ENCODE peak calls at places on chromosomes 2 and 18, in seven cellular contexts. M is ovary; S is CD8-positive, alpha-beta T cell; R is GM12878; A is fibroblast of lung; Z is H1; E is spleen. X is an unnamed sample.

GRCh38 chr18:9079863-9080528 is 22.5 kb upstream of the NDUFV2 start:
- DNase-seq in Z (no peak), E (no peak), M (no peak), S (no peak), R (no peak), A (no peak), X (no peak)

GRCh38 chr18:46152808-46153617 is 48.8 kb downstream of the HAUS1 start:
- DNase-seq in A (no peak), S (no peak), R (no peak), E (no peak), Z (no peak), M (no peak), X (no peak)

GRCh38 chr2:183950673-183951072 is 647.7 kb upstream of the ZNF804A start:
- DNase-seq in A (peak; percentile 18), E (no peak), S (no peak), Z (no peak), M (no peak), R (no peak), X (no peak)

GRCh38 chr2:233817305-233817980 is 36.9 kb downstream of the HJURP start:
- DNase-seq in E (peak; percentile 49), M (no peak), A (no peak), Z (no peak), S (no peak), R (no peak), X (no peak)

GRCh38 chr18:79380816-79381806 is 14.6 kb upstream of the NFATC1 start:
- DNase-seq in M (peak; percentile 83), R (no peak), Z (no peak), E (peak; percentile 89), S (peak; percentile 57), A (peak; percentile 42), X (no peak)

GRCh38 chr18:59917422-59917821 is 17.6 kb downstream of the PMAIP1 start:
- DNase-seq in M (no peak), A (no peak), Z (no peak), R (no peak), E (no peak), S (no peak), X (no peak)

GRCh38 chr18:59096098-59096779 is 43.4 kb upstream of the SEC11C start:
- DNase-seq in A (no peak), R (no peak), Z (peak; percentile 38), M (no peak), S (no peak), E (no peak), X (no peak)

GRCh38 chr18:59155140-59155539 is 15.5 kb downstream of the SEC11C start:
- DNase-seq in A (peak; percentile 36), E (no peak), M (no peak), Z (no peak), R (no peak), S (no peak), X (no peak)

GRCh38 chr2:87996570-87996969 is 19.8 kb downstream of the RNU2-63P start:
- DNase-seq in E (no peak), M (no peak), Z (no peak), R (no peak), A (no peak), S (no peak), X (no peak)

GRCh38 chr2:223585691-223586090 is 16.5 kb downstream of the SCG2 start:
- DNase-seq in R (no peak), E (no peak), M (no peak), A (peak; percentile 70), S (no peak), Z (no peak), X (no peak)

DNA sequence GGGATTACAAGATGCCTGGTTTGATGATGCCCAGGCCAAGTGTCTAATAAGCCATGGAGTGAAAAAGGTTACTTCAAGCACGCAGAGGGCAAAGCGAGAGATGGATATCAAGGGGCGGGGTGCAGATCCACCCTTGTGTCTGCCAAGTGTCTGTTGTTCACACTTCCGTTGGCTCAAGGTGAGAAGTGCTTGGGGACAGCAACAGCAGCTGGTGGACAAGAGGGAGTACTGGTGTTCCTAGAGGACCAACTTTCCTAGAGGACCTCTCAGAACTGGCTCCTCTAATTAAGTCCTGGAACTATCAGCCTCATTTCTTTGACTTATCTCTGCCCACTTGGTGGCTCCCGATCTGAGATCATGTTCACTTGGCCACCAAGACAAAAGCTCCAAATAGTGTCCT is 299.1 kb downstream of the PRKCE start:
- DNase-seq in M (no peak), Z (no peak), E (no peak), R (no peak), A (no peak), S (no peak), X (no peak)
- H3K4me1 ChIP-seq in M (peaks cover 4% of the 10 kb centered on the region), Z (no peaks in the 10 kb centered on the region), E (no peaks in the 10 kb centered on the region), R (no peaks in the 10 kb centered on the region), A (peaks cover 4% of the 10 kb centered on the region), S (no peaks in the 10 kb centered on the region), X (no peaks in the 10 kb centered on the region)

GRCh38 chr2:236608710-236609109 is 39.1 kb downstream of the ACKR3 start:
- DNase-seq in R (no peak), M (no peak), E (no peak), Z (no peak), A (no peak), S (no peak), X (no peak)

GRCh38 chr2:236604971-236605734 is 35.5 kb downstream of the ACKR3 start:
- DNase-seq in Z (no peak), R (no peak), S (no peak), M (no peak), A (no peak), E (peak; percentile 56), X (no peak)

GRCh38 chr2:236608308-236608564 is 38.6 kb downstream of the ACKR3 start:
- DNase-seq in R (no peak), A (no peak), M (no peak), E (no peak), Z (no peak), S (no peak), X (no peak)

GRCh38 chr2:236606023-236606422 is 36.4 kb downstream of the ACKR3 start:
- DNase-seq in M (no peak), Z (no peak), A (no peak), E (peak; percentile 58), R (no peak), S (no peak), X (no peak)

DNA sequence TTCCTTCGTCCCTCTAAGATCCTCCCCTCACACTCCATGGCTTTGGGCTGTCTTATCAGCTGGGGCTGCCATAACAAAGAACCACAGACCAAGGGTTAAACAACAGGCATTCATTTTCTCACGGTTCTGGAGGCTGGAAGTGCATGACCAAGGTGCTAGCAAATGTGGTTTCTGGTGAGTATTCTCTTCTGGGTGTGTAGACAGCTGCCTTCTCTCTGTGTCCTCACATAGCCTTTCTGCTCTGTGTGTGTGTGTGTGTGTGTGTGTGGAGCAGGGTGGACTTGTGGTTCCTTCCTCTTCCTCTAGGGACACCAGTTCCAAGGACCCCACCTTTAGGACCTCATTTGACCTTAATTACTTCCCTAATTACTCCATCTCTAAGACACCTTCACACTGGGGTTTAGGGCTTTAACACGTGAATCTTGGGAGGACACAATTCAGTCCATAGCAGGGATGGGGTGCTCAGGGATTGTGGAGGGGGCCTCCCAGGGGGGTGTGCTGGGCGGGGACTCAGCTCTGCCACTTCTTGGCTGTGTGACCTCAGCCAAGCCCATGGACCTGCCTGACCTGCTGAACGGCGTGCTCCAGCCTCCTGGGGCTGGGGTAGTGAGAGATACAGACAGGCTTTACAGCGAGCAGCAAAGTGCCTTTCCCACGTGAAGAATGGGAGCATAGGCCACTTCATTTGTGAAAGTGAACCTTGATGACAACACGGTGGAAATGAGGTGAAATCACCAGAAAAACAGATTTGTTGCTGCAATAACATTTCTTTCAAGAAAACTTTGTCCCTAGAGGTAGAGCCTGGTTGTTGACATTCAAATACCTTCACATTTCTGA is 38.1 kb downstream of the ACKR3 start:
- DNase-seq in S (no peak), R (no peak), E (peak; percentile 44), M (no peak), A (peak; percentile 16), Z (no peak), X (no peak)
- TF ChIP-seq CTCF in S (no peak), R (no peak), E (no peak), M (no peak), A (no peak), Z (peak; percentile 7), X (no peak)

GRCh38 chr18:35328868-35329267 is 15.4 kb downstream of the ZNF24 start:
- DNase-seq in R (no peak), A (no peak), Z (no peak), M (no peak), E (no peak), S (no peak), X (no peak)
- H3K9me3 ChIP-seq in R (no peaks in the 10 kb centered on the region), A (no peaks in the 10 kb centered on the region), Z (no peaks in the 10 kb centered on the region), M (no peaks in the 10 kb centered on the region), E (no peaks in the 10 kb centered on the region), S (no peaks in the 10 kb centered on the region), X (peaks cover 6% of the 10 kb centered on the region)

GRCh38 chr18:26536032-26536431 is 12.3 kb downstream of the KCTD1 start:
- DNase-seq in S (no peak), R (no peak), A (no peak), E (no peak), M (no peak), Z (no peak), X (no peak)
- H3K4me1 ChIP-seq in S (no peaks in the 10 kb centered on the region), R (no peaks in the 10 kb centered on the region), A (no peaks in the 10 kb centered on the region), E (no peaks in the 10 kb centered on the region), M (no peaks in the 10 kb centered on the region), Z (no peaks in the 10 kb centered on the region), X (no peaks in the 10 kb centered on the region)

GRCh38 chr18:61435064-61435652 is 101.9 kb downstream of the CDH20 start:
- DNase-seq in A (peak; percentile 11), S (no peak), M (no peak), E (no peak), R (no peak), Z (no peak), X (no peak)
- TF ChIP-seq CTCF in A (peak; percentile 46), S (no peak), M (no peak), E (no peak), R (peak; percentile 65), Z (no peak), X (no peak)

DNA sequence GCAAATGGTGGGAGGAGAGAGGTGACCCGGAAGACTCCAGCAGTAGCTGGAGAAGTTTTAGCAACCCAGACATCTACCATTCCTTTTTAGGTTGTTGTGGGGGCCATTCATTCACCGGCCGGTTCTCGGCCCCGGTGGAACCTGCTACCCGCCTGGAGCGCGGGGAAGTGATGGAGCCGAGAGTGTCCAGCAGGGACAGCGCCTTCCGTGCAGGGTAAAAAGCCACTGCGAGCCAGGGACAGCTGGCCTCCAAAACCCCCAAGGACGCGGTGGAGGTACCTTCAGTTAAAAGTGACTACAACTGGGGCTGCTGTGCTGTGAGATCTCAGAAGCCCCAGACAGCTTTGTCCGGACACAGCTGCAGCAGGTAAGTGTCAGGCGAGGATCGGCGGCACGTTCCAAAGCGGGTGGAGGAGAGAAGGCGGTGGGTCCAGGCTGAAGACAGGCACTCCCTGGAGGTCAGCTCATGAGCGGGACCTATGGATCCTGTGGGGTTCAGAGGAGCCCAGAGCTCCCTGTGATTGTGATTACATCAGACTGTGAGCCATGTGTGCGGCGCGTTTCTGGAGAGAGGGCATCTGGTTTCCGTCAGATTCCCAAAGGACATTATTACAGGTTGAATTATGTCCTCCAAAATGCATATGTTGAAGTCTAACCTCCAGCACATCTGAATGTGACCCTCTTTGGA is 276.5 kb downstream of the EIPR1 start:
- DNase-seq in E (peak; percentile 51), M (no peak), A (no peak), R (no peak), S (no peak), Z (no peak), X (no peak)
- H3K9me3 ChIP-seq in E (no peaks in the 10 kb centered on the region), M (no peaks in the 10 kb centered on the region), A (no peaks in the 10 kb centered on the region), R (no peaks in the 10 kb centered on the region), S (no peaks in the 10 kb centered on the region), Z (no peaks in the 10 kb centered on the region), X (no peaks in the 10 kb centered on the region)

GRCh38 chr2:241364781-241365180 is 8.7 kb downstream of the FARP2 start:
- DNase-seq in S (no peak), Z (no peak), E (no peak), R (no peak), M (no peak), A (no peak), X (no peak)
- H3K4me1 ChIP-seq in S (no peaks in the 10 kb centered on the region), Z (peaks cover 2% of the 10 kb centered on the region), E (peaks cover 20% of the 10 kb centered on the region), R (peaks cover 35% of the 10 kb centered on the region), M (peaks cover 9% of the 10 kb centered on the region), A (peaks cover 3% of the 10 kb centered on the region), X (no peaks in the 10 kb centered on the region)